ENCODE peak calls at places on chromosomes 11 and 22, in four cellular contexts. One of them, this sample, is unnamed.

GRCh38 chr11:12110714-12111481 is 508 bp downstream of the MICAL2 start:
- DNase-seq in left cardiac atrium: peak
- DNase-seq in MV-4-11: peak
- DNase-seq in neural crest cell: no peak
- DNase-seq in this sample: peak

GRCh38 chr11:910044-910588 is 494 bp downstream of the CHID1 start:
- DNase-seq in left cardiac atrium: peak
- DNase-seq in MV-4-11: no peak
- DNase-seq in neural crest cell: no peak
- DNase-seq in this sample: no peak

GRCh38 chr11:13952668-13953067 is 9.9 kb upstream of the SPON1 start:
- DNase-seq in neural crest cell: no peak
- DNase-seq in left cardiac atrium: no peak
- DNase-seq in MV-4-11: no peak
- DNase-seq in this sample: no peak

GRCh38 chr22:37126383-37126782 is 16.9 kb upstream of the TMPRSS6 start:
- DNase-seq in neural crest cell: no peak
- DNase-seq in MV-4-11: no peak
- DNase-seq in left cardiac atrium: no peak
- DNase-seq in this sample: no peak

GRCh38 chr11:35276396-35276795 is 137.4 kb downstream of the CD44 start:
- DNase-seq in left cardiac atrium: no peak
- DNase-seq in MV-4-11: no peak
- DNase-seq in neural crest cell: no peak
- DNase-seq in this sample: no peak

GRCh38 chr11:62104816-62105610 is 18.8 kb upstream of the INCENP start:
- DNase-seq in left cardiac atrium: no peak
- DNase-seq in neural crest cell: no peak
- DNase-seq in MV-4-11: peak
- DNase-seq in this sample: no peak

GRCh38 chr11:9651899-9652748 is 11.8 kb upstream of the SWAP70 start:
- DNase-seq in neural crest cell: no peak
- DNase-seq in left cardiac atrium: no peak
- DNase-seq in MV-4-11: no peak
- DNase-seq in this sample: no peak

GRCh38 chr22:28198692-28199091 is 279.6 kb upstream of the PITPNB start:
- DNase-seq in neural crest cell: no peak
- DNase-seq in left cardiac atrium: no peak
- DNase-seq in MV-4-11: no peak
- DNase-seq in this sample: no peak

GRCh38 chr11:103887001-103887680 is 149.3 kb upstream of the DDI1 start:
- DNase-seq in left cardiac atrium: no peak
- DNase-seq in neural crest cell: no peak
- DNase-seq in MV-4-11: peak
- DNase-seq in this sample: no peak

GRCh38 chr22:35567794-35568193 is 27.2 kb downstream of the RASD2 start:
- DNase-seq in MV-4-11: no peak
- DNase-seq in neural crest cell: peak
- DNase-seq in left cardiac atrium: no peak
- DNase-seq in this sample: peak

GRCh38 chr11:57321996-57322880 is 2.5 kb downstream of the TNKS1BP1 start:
- DNase-seq in MV-4-11: no peak
- DNase-seq in neural crest cell: peak
- DNase-seq in left cardiac atrium: peak
- DNase-seq in this sample: peak

GRCh38 chr11:72772059-72772458 is 19.9 kb upstream of the ARAP1 start:
- DNase-seq in left cardiac atrium: no peak
- DNase-seq in neural crest cell: no peak
- DNase-seq in MV-4-11: no peak
- DNase-seq in this sample: no peak

GRCh38 chr22:50471197-50471847 is 3.5 kb downstream of the SBF1 start:
- DNase-seq in left cardiac atrium: no peak
- DNase-seq in MV-4-11: no peak
- DNase-seq in neural crest cell: no peak
- DNase-seq in this sample: no peak

GRCh38 chr22:31659246-31659645 is 2.8 kb downstream of the PISD start:
- DNase-seq in neural crest cell: no peak
- DNase-seq in MV-4-11: no peak
- DNase-seq in left cardiac atrium: no peak
- DNase-seq in this sample: no peak

GRCh38 chr11:132158091-132158490 is 787.7 kb downstream of the NTM start:
- DNase-seq in left cardiac atrium: no peak
- DNase-seq in MV-4-11: no peak
- DNase-seq in neural crest cell: no peak
- DNase-seq in this sample: no peak

GRCh38 chr11:64196616-64197015 is 9.9 kb upstream of the FERMT3 start:
- DNase-seq in MV-4-11: peak
- DNase-seq in neural crest cell: no peak
- DNase-seq in left cardiac atrium: no peak
- DNase-seq in this sample: no peak

GRCh38 chr22:32542332-32543019 is 67.9 kb downstream of the FBXO7 start:
- DNase-seq in MV-4-11: no peak
- DNase-seq in neural crest cell: no peak
- DNase-seq in left cardiac atrium: peak
- DNase-seq in this sample: peak

GRCh38 chr22:30245985-30246901 is at the start of gene LIF:
- DNase-seq in neural crest cell: no peak
- DNase-seq in MV-4-11: peak
- DNase-seq in left cardiac atrium: no peak
- DNase-seq in this sample: peak

GRCh38 chr11:73520358-73521061 is 77.4 kb downstream of the FAM168A start:
- DNase-seq in neural crest cell: no peak
- DNase-seq in left cardiac atrium: no peak
- DNase-seq in MV-4-11: no peak
- DNase-seq in this sample: no peak

GRCh38 chr11:112100457-112100856 is 13.8 kb downstream of the SDHD start:
- DNase-seq in neural crest cell: no peak
- DNase-seq in left cardiac atrium: no peak
- DNase-seq in MV-4-11: no peak
- DNase-seq in this sample: no peak

GRCh38 chr11:117099681-117100080 is 1.5 kb upstream of the SIK3 start:
- DNase-seq in neural crest cell: no peak
- DNase-seq in MV-4-11: no peak
- DNase-seq in left cardiac atrium: no peak
- DNase-seq in this sample: no peak

GRCh38 chr11:93905384-93905783 is 55.0 kb upstream of the VSTM5 start:
- DNase-seq in MV-4-11: no peak
- DNase-seq in left cardiac atrium: no peak
- DNase-seq in neural crest cell: no peak
- DNase-seq in this sample: no peak